ENCODE peak calls at places on chromosomes 6 and 20, in six cellular contexts. One of them, this sample, is unnamed.

GRCh38 chr20:18986895-18987580 is 173.5 kb downstream of the SCP2D1 start:
- DNase-seq in G401: no peak
- DNase-seq in NCI-H2171: no peak
- DNase-seq in left lung: no peak
- DNase-seq in aorta: no peak
- DNase-seq in foreskin fibroblast: no peak
- DNase-seq in this sample: no peak

GRCh38 chr6:16851758-16852157 is 90.5 kb upstream of the ATXN1 start:
- DNase-seq in foreskin fibroblast: peak; percentile 16
- DNase-seq in NCI-H2171: no peak
- DNase-seq in aorta: no peak
- DNase-seq in G401: no peak
- DNase-seq in left lung: no peak
- DNase-seq in this sample: no peak

GRCh38 chr6:33621396-33622388 is 570 bp downstream of the ITPR3 start:
- DNase-seq in NCI-H2171: no peak
- DNase-seq in aorta: no peak
- DNase-seq in G401: peak; percentile 52
- DNase-seq in left lung: peak; percentile 86
- DNase-seq in foreskin fibroblast: peak; percentile 78
- DNase-seq in this sample: no peak

GRCh38 chr6:71510856-71511255 is 222.2 kb downstream of the OGFRL1 start:
- DNase-seq in G401: no peak
- DNase-seq in NCI-H2171: no peak
- DNase-seq in left lung: no peak
- DNase-seq in aorta: no peak
- DNase-seq in foreskin fibroblast: peak; percentile 31
- DNase-seq in this sample: no peak

GRCh38 chr20:6700563-6701328 is 66.7 kb upstream of the BMP2 start:
- DNase-seq in NCI-H2171: no peak
- DNase-seq in left lung: peak; percentile 74
- DNase-seq in G401: no peak
- DNase-seq in aorta: peak; percentile 87
- DNase-seq in foreskin fibroblast: no peak
- DNase-seq in this sample: no peak

GRCh38 chr6:26520840-26521484 is 17.2 kb upstream of the HMGN4 start:
- DNase-seq in NCI-H2171: peak; percentile 81
- DNase-seq in foreskin fibroblast: peak; percentile 93
- DNase-seq in aorta: peak; percentile 93
- DNase-seq in left lung: peak; percentile 97
- DNase-seq in G401: peak; percentile 94
- DNase-seq in this sample: peak; percentile 88

GRCh38 chr20:37680420-37680819 is 13.4 kb upstream of the CTNNBL1 start:
- DNase-seq in aorta: no peak
- DNase-seq in NCI-H2171: no peak
- DNase-seq in foreskin fibroblast: peak; percentile 21
- DNase-seq in G401: no peak
- DNase-seq in left lung: no peak
- DNase-seq in this sample: peak; percentile 33

GRCh38 chr20:46712056-46712636 is 2.7 kb downstream of the SLC2A10 start:
- DNase-seq in foreskin fibroblast: no peak
- DNase-seq in NCI-H2171: no peak
- DNase-seq in left lung: no peak
- DNase-seq in aorta: no peak
- DNase-seq in G401: no peak
- DNase-seq in this sample: no peak

GRCh38 chr6:14975124-14975815 is 270.6 kb upstream of the JARID2 start:
- DNase-seq in left lung: no peak
- DNase-seq in aorta: no peak
- DNase-seq in NCI-H2171: no peak
- DNase-seq in G401: no peak
- DNase-seq in foreskin fibroblast: peak; percentile 25
- DNase-seq in this sample: peak; percentile 18